ENCODE peak calls at places on chromosomes 1 and 21, in eight cellular contexts. X, C, M, F, Q, Y, L and I are unnamed samples.

GRCh38 chr1:244678687-244679086 is 25.8 kb downstream of the DESI2 start:
- DNase-seq in X (no peak), C (no peak), M (no peak), F (no peak), Q (no peak), Y (no peak), L (no peak), I (no peak)

GRCh38 chr1:98055457-98055856 is 134.6 kb upstream of the DPYD start:
- DNase-seq in X (no peak), C (no peak), M (no peak), F (no peak), Q (no peak), Y (no peak), L (no peak), I (no peak)

GRCh38 chr1:234342749-234343148 is 30.5 kb upstream of the COA6 start:
- DNase-seq in X (no peak), C (no peak), M (no peak), F (no peak), Q (no peak), Y (no peak), L (no peak), I (no peak)

GRCh38 chr1:153547560-153548551 is 1.2 kb downstream of the S100A3 start:
- DNase-seq in X (no peak), C (no peak), M (peak), F (no peak), Q (peak), Y (no peak), L (no peak), I (no peak)

GRCh38 chr1:41482906-41483895 is 1.3 kb downstream of the EDN2 start:
- DNase-seq in X (no peak), C (no peak), M (no peak), F (no peak), Q (no peak), Y (no peak), L (no peak), I (no peak)

GRCh38 chr1:31394628-31395193 is 18.3 kb upstream of the SERINC2 start:
- DNase-seq in X (peak), C (peak), M (peak), F (peak), Q (peak), Y (peak), L (peak), I (peak)

GRCh38 chr1:3378411-3379208 is 75.9 kb upstream of the ARHGEF16 start:
- DNase-seq in X (no peak), C (no peak), M (no peak), F (no peak), Q (no peak), Y (no peak), L (no peak), I (no peak)

GRCh38 chr1:16249838-16250241 is 12.9 kb upstream of the CPLANE2 start:
- DNase-seq in X (no peak), C (peak), M (no peak), F (no peak), Q (peak), Y (no peak), L (no peak), I (no peak)

GRCh38 chr1:109457819-109458218 is 8.5 kb upstream of the SYPL2 start:
- DNase-seq in X (no peak), C (no peak), M (no peak), F (no peak), Q (no peak), Y (no peak), L (no peak), I (no peak)

GRCh38 chr1:100511773-100512172 is 26.2 kb upstream of the GPR88 start:
- DNase-seq in X (no peak), C (no peak), M (no peak), F (no peak), Q (no peak), Y (no peak), L (no peak), I (no peak)

GRCh38 chr1:214901718-214902117 is 180.8 kb upstream of the KCNK2 start:
- DNase-seq in X (no peak), C (peak), M (no peak), F (no peak), Q (no peak), Y (no peak), L (no peak), I (no peak)

GRCh38 chr1:156360534-156360933 is 8.5 kb upstream of the RHBG start:
- DNase-seq in X (no peak), C (no peak), M (no peak), F (no peak), Q (no peak), Y (no peak), L (no peak), I (no peak)

GRCh38 chr21:39976805-39977204 is 109.6 kb downstream of the PCP4 start:
- DNase-seq in X (no peak), C (no peak), M (peak), F (no peak), Q (no peak), Y (no peak), L (no peak), I (no peak)

GRCh38 chr1:232393010-232393833 is 236.7 kb downstream of the SIPA1L2 start:
- DNase-seq in X (no peak), C (peak), M (no peak), F (no peak), Q (no peak), Y (no peak), L (no peak), I (no peak)

GRCh38 chr1:107662976-107663375 is 302.0 kb downstream of the VAV3 start:
- DNase-seq in X (no peak), C (no peak), M (no peak), F (no peak), Q (no peak), Y (no peak), L (no peak), I (no peak)

GRCh38 chr1:89659322-89660061 is 26.6 kb downstream of the LRRC8C start:
- DNase-seq in X (no peak), C (no peak), M (no peak), F (no peak), Q (no peak), Y (no peak), L (no peak), I (no peak)